ENCODE peak calls at places on chromosomes 12 and 14, in nine cellular contexts. One of them, this sample, is unnamed.

GRCh38 chr12:105445261-105446015 is 114.9 kb downstream of the C12orf75 start:
- DNase-seq in PC-3: peak
- DNase-seq in EL: peak
- DNase-seq in aorta: no peak
- DNase-seq in activated T-cell treated with anti-CD3 and anti-CD28 coated beads, Interleukin-2, amount 50 U/mL, for 48 hours: no peak
- DNase-seq in AG10803: peak
- DNase-seq in left cardiac atrium: no peak
- DNase-seq in tibial artery: no peak
- DNase-seq in stimulated activated CD4-positive, alpha-beta T cell treated with anti-CD3 and anti-CD28 coated beads, Interleukin-12 subunit alpha, Interleukin-12 subunit beta, amount 100 ng/mL, for 24 hours: no peak
- DNase-seq in this sample: no peak

GRCh38 chr12:16324772-16325171 is 22.7 kb upstream of the MGST1 start:
- DNase-seq in PC-3: no peak
- DNase-seq in EL: no peak
- DNase-seq in aorta: no peak
- DNase-seq in activated T-cell treated with anti-CD3 and anti-CD28 coated beads, Interleukin-2, amount 50 U/mL, for 48 hours: no peak
- DNase-seq in AG10803: no peak
- DNase-seq in left cardiac atrium: no peak
- DNase-seq in tibial artery: no peak
- DNase-seq in stimulated activated CD4-positive, alpha-beta T cell treated with anti-CD3 and anti-CD28 coated beads, Interleukin-12 subunit alpha, Interleukin-12 subunit beta, amount 100 ng/mL, for 24 hours: no peak
- DNase-seq in this sample: no peak

GRCh38 chr14:94685166-94685581 is 73.0 kb downstream of the SERPINA3 start:
- DNase-seq in PC-3: no peak
- DNase-seq in EL: no peak
- DNase-seq in aorta: peak
- DNase-seq in activated T-cell treated with anti-CD3 and anti-CD28 coated beads, Interleukin-2, amount 50 U/mL, for 48 hours: no peak
- DNase-seq in AG10803: no peak
- DNase-seq in left cardiac atrium: no peak
- DNase-seq in tibial artery: no peak
- DNase-seq in stimulated activated CD4-positive, alpha-beta T cell treated with anti-CD3 and anti-CD28 coated beads, Interleukin-12 subunit alpha, Interleukin-12 subunit beta, amount 100 ng/mL, for 24 hours: no peak
- DNase-seq in this sample: no peak

GRCh38 chr14:98853063-98853729 is 418.8 kb downstream of the BCL11B start:
- DNase-seq in PC-3: no peak
- DNase-seq in EL: no peak
- DNase-seq in aorta: no peak
- DNase-seq in activated T-cell treated with anti-CD3 and anti-CD28 coated beads, Interleukin-2, amount 50 U/mL, for 48 hours: no peak
- DNase-seq in AG10803: no peak
- DNase-seq in left cardiac atrium: no peak
- DNase-seq in tibial artery: no peak
- DNase-seq in stimulated activated CD4-positive, alpha-beta T cell treated with anti-CD3 and anti-CD28 coated beads, Interleukin-12 subunit alpha, Interleukin-12 subunit beta, amount 100 ng/mL, for 24 hours: no peak
- DNase-seq in this sample: no peak

GRCh38 chr12:114397978-114398881 is 7.7 kb downstream of the TBX5 start:
- DNase-seq in PC-3: no peak
- DNase-seq in EL: peak
- DNase-seq in aorta: no peak
- DNase-seq in activated T-cell treated with anti-CD3 and anti-CD28 coated beads, Interleukin-2, amount 50 U/mL, for 48 hours: no peak
- DNase-seq in AG10803: no peak
- DNase-seq in left cardiac atrium: no peak
- DNase-seq in tibial artery: no peak
- DNase-seq in stimulated activated CD4-positive, alpha-beta T cell treated with anti-CD3 and anti-CD28 coated beads, Interleukin-12 subunit alpha, Interleukin-12 subunit beta, amount 100 ng/mL, for 24 hours: no peak
- DNase-seq in this sample: no peak

GRCh38 chr12:62950317-62950716 is 15.4 kb upstream of the PPM1H start:
- DNase-seq in PC-3: no peak
- DNase-seq in EL: no peak
- DNase-seq in aorta: no peak
- DNase-seq in activated T-cell treated with anti-CD3 and anti-CD28 coated beads, Interleukin-2, amount 50 U/mL, for 48 hours: no peak
- DNase-seq in AG10803: no peak
- DNase-seq in left cardiac atrium: no peak
- DNase-seq in tibial artery: no peak
- DNase-seq in stimulated activated CD4-positive, alpha-beta T cell treated with anti-CD3 and anti-CD28 coated beads, Interleukin-12 subunit alpha, Interleukin-12 subunit beta, amount 100 ng/mL, for 24 hours: no peak
- DNase-seq in this sample: no peak

GRCh38 chr14:40410708-40411107 is 978.5 kb upstream of the FBXO33 start:
- DNase-seq in PC-3: no peak
- DNase-seq in EL: no peak
- DNase-seq in aorta: no peak
- DNase-seq in activated T-cell treated with anti-CD3 and anti-CD28 coated beads, Interleukin-2, amount 50 U/mL, for 48 hours: no peak
- DNase-seq in AG10803: no peak
- DNase-seq in left cardiac atrium: no peak
- DNase-seq in tibial artery: no peak
- DNase-seq in stimulated activated CD4-positive, alpha-beta T cell treated with anti-CD3 and anti-CD28 coated beads, Interleukin-12 subunit alpha, Interleukin-12 subunit beta, amount 100 ng/mL, for 24 hours: no peak
- DNase-seq in this sample: no peak

GRCh38 chr12:110281549-110282342 is 699 bp downstream of the ATP2A2 start:
- DNase-seq in PC-3: peak
- DNase-seq in EL: peak
- DNase-seq in aorta: peak
- DNase-seq in activated T-cell treated with anti-CD3 and anti-CD28 coated beads, Interleukin-2, amount 50 U/mL, for 48 hours: peak
- DNase-seq in AG10803: peak
- DNase-seq in left cardiac atrium: peak
- DNase-seq in tibial artery: peak
- DNase-seq in stimulated activated CD4-positive, alpha-beta T cell treated with anti-CD3 and anti-CD28 coated beads, Interleukin-12 subunit alpha, Interleukin-12 subunit beta, amount 100 ng/mL, for 24 hours: peak
- DNase-seq in this sample: no peak

GRCh38 chr14:46054526-46054925 is 597.1 kb downstream of the RPL10L start:
- DNase-seq in PC-3: peak
- DNase-seq in EL: peak
- DNase-seq in aorta: no peak
- DNase-seq in activated T-cell treated with anti-CD3 and anti-CD28 coated beads, Interleukin-2, amount 50 U/mL, for 48 hours: no peak
- DNase-seq in AG10803: peak
- DNase-seq in left cardiac atrium: no peak
- DNase-seq in tibial artery: no peak
- DNase-seq in stimulated activated CD4-positive, alpha-beta T cell treated with anti-CD3 and anti-CD28 coated beads, Interleukin-12 subunit alpha, Interleukin-12 subunit beta, amount 100 ng/mL, for 24 hours: no peak
- DNase-seq in this sample: no peak

GRCh38 chr12:89574736-89575208 is 48.9 kb upstream of the POC1B start:
- DNase-seq in PC-3: no peak
- DNase-seq in EL: peak
- DNase-seq in aorta: no peak
- DNase-seq in activated T-cell treated with anti-CD3 and anti-CD28 coated beads, Interleukin-2, amount 50 U/mL, for 48 hours: no peak
- DNase-seq in AG10803: peak
- DNase-seq in left cardiac atrium: peak
- DNase-seq in tibial artery: no peak
- DNase-seq in stimulated activated CD4-positive, alpha-beta T cell treated with anti-CD3 and anti-CD28 coated beads, Interleukin-12 subunit alpha, Interleukin-12 subunit beta, amount 100 ng/mL, for 24 hours: no peak
- DNase-seq in this sample: no peak

GRCh38 chr14:61611880-61612630 is 83.3 kb upstream of the HIF1A start:
- DNase-seq in PC-3: no peak
- DNase-seq in EL: peak
- DNase-seq in aorta: no peak
- DNase-seq in activated T-cell treated with anti-CD3 and anti-CD28 coated beads, Interleukin-2, amount 50 U/mL, for 48 hours: no peak
- DNase-seq in AG10803: peak
- DNase-seq in left cardiac atrium: no peak
- DNase-seq in tibial artery: no peak
- DNase-seq in stimulated activated CD4-positive, alpha-beta T cell treated with anti-CD3 and anti-CD28 coated beads, Interleukin-12 subunit alpha, Interleukin-12 subunit beta, amount 100 ng/mL, for 24 hours: no peak
- DNase-seq in this sample: no peak

GRCh38 chr12:48602192-48602989 is 32.5 kb upstream of the LALBA start:
- DNase-seq in PC-3: no peak
- DNase-seq in EL: no peak
- DNase-seq in aorta: no peak
- DNase-seq in activated T-cell treated with anti-CD3 and anti-CD28 coated beads, Interleukin-2, amount 50 U/mL, for 48 hours: no peak
- DNase-seq in AG10803: no peak
- DNase-seq in left cardiac atrium: no peak
- DNase-seq in tibial artery: no peak
- DNase-seq in stimulated activated CD4-positive, alpha-beta T cell treated with anti-CD3 and anti-CD28 coated beads, Interleukin-12 subunit alpha, Interleukin-12 subunit beta, amount 100 ng/mL, for 24 hours: no peak
- DNase-seq in this sample: no peak

GRCh38 chr14:51873221-51873893 is 12.9 kb downstream of the GNG2 start:
- DNase-seq in PC-3: peak
- DNase-seq in EL: peak
- DNase-seq in aorta: no peak
- DNase-seq in activated T-cell treated with anti-CD3 and anti-CD28 coated beads, Interleukin-2, amount 50 U/mL, for 48 hours: no peak
- DNase-seq in AG10803: peak
- DNase-seq in left cardiac atrium: no peak
- DNase-seq in tibial artery: no peak
- DNase-seq in stimulated activated CD4-positive, alpha-beta T cell treated with anti-CD3 and anti-CD28 coated beads, Interleukin-12 subunit alpha, Interleukin-12 subunit beta, amount 100 ng/mL, for 24 hours: no peak
- DNase-seq in this sample: no peak

GRCh38 chr12:87760943-87761342 is 268.3 kb downstream of the C12orf50 start:
- DNase-seq in PC-3: no peak
- DNase-seq in EL: no peak
- DNase-seq in aorta: no peak
- DNase-seq in activated T-cell treated with anti-CD3 and anti-CD28 coated beads, Interleukin-2, amount 50 U/mL, for 48 hours: no peak
- DNase-seq in AG10803: no peak
- DNase-seq in left cardiac atrium: no peak
- DNase-seq in tibial artery: no peak
- DNase-seq in stimulated activated CD4-positive, alpha-beta T cell treated with anti-CD3 and anti-CD28 coated beads, Interleukin-12 subunit alpha, Interleukin-12 subunit beta, amount 100 ng/mL, for 24 hours: no peak
- DNase-seq in this sample: no peak

GRCh38 chr12:94126067-94126466 is 22.3 kb upstream of the PLXNC1 start:
- DNase-seq in PC-3: no peak
- DNase-seq in EL: no peak
- DNase-seq in aorta: no peak
- DNase-seq in activated T-cell treated with anti-CD3 and anti-CD28 coated beads, Interleukin-2, amount 50 U/mL, for 48 hours: no peak
- DNase-seq in AG10803: no peak
- DNase-seq in left cardiac atrium: no peak
- DNase-seq in tibial artery: no peak
- DNase-seq in stimulated activated CD4-positive, alpha-beta T cell treated with anti-CD3 and anti-CD28 coated beads, Interleukin-12 subunit alpha, Interleukin-12 subunit beta, amount 100 ng/mL, for 24 hours: no peak
- DNase-seq in this sample: no peak